ENCODE peak calls at places on chromosomes 11 and 22, in eight cellular contexts. Y, L, R, Q, E, V, G and B are unnamed samples.

GRCh38 chr11:132942611-132943324 is 589.5 kb downstream of the OPCML start:
- DNase-seq in E (no peak), V (no peak), Q (no peak), R (no peak), L (no peak), Y (no peak), G (no peak), B (no peak)

GRCh38 chr22:23037429-23038333 is 32.6 kb upstream of the GNAZ start:
- DNase-seq in Q (no peak), R (no peak), V (no peak), Y (no peak), G (no peak), E (no peak), L (no peak), B (no peak)

GRCh38 chr11:26028294-26028954 is 303.5 kb upstream of the ANO3 start:
- DNase-seq in R (peak; percentile 54), E (no peak), L (no peak), G (peak; percentile 22), V (no peak), Q (no peak), Y (no peak), B (no peak)

GRCh38 chr11:74989269-74989655 is 529 bp downstream of the NEU3 start:
- DNase-seq in G (peak; percentile 13), Q (no peak), Y (no peak), E (no peak), V (peak; percentile 22), L (peak; percentile 8), R (peak; percentile 2), B (no peak)

GRCh38 chr11:43765194-43765593 is 84.7 kb downstream of the HSD17B12 start:
- DNase-seq in Q (no peak), R (no peak), G (no peak), Y (no peak), L (no peak), E (no peak), V (no peak), B (no peak)

GRCh38 chr11:124920870-124921609 is 2.0 kb downstream of the HEPN1 start:
- DNase-seq in Y (peak; percentile 54), G (peak; percentile 58), E (peak; percentile 90), Q (peak; percentile 63), R (peak; percentile 67), V (peak; percentile 83), L (peak; percentile 94), B (peak; percentile 76)

GRCh38 chr11:15688351-15688792 is 573.6 kb downstream of the INSC start:
- DNase-seq in E (peak; percentile 80), R (peak; percentile 72), G (peak; percentile 67), L (no peak), V (no peak), Q (no peak), Y (no peak), B (no peak)

GRCh38 chr11:127000291-127000968 is at the start of gene KIRREL3:
- DNase-seq in Q (no peak), G (peak; percentile 42), R (no peak), L (no peak), Y (no peak), V (no peak), E (no peak), B (no peak)

GRCh38 chr11:119844808-119845207 is 115.8 kb upstream of the NECTIN1 start:
- DNase-seq in L (no peak), R (no peak), G (no peak), E (peak; percentile 73), Y (no peak), Q (no peak), V (no peak), B (peak; percentile 69)

GRCh38 chr22:33299245-33299956 is 241.2 kb upstream of the SYN3 start:
- DNase-seq in Y (no peak), Q (no peak), V (peak; percentile 84), R (no peak), E (no peak), L (no peak), G (no peak), B (no peak)

GRCh38 chr11:747176-748006 is at the start of gene TALDO1:
- DNase-seq in L (peak; percentile 89), G (peak; percentile 82), R (peak; percentile 67), E (peak; percentile 96), Y (peak; percentile 95), V (peak; percentile 97), Q (peak; percentile 96), B (peak; percentile 91)

GRCh38 chr11:6617315-6617781 is 1.9 kb downstream of the TPP1 start:
- DNase-seq in Q (no peak), L (no peak), Y (no peak), G (no peak), R (no peak), E (no peak), V (no peak), B (no peak)

GRCh38 chr11:117002639-117003305 is 95.5 kb downstream of the SIK3 start:
- DNase-seq in E (no peak), V (no peak), R (no peak), L (no peak), Y (no peak), G (no peak), Q (peak; percentile 14), B (no peak)

GRCh38 chr11:24820541-24820940 is 323.7 kb downstream of the LUZP2 start:
- DNase-seq in E (no peak), Y (no peak), Q (no peak), R (no peak), L (no peak), G (no peak), V (no peak), B (no peak)

GRCh38 chr11:35412285-35412684 is 7.1 kb downstream of the SLC1A2 start:
- DNase-seq in G (no peak), E (no peak), Q (no peak), R (no peak), V (no peak), Y (no peak), L (no peak), B (no peak)
- TF ChIP-seq CTCF in G (peak; percentile 59), E (peak; percentile 48), Q (peak; percentile 18), R (peak; percentile 70), V (peak; percentile 41), Y (no peak), L (peak; percentile 41), B (peak; percentile 56)

GRCh38 chr11:64337538-64338249 is 2.3 kb upstream of the CCDC88B start:
- DNase-seq in L (no peak), Q (no peak), G (no peak), E (no peak), V (no peak), Y (no peak), R (no peak), B (no peak)

GRCh38 chr11:64331569-64332371 is 8.2 kb upstream of the CCDC88B start:
- DNase-seq in R (peak; percentile 84), E (peak; percentile 84), L (peak; percentile 96), V (peak; percentile 79), Q (peak; percentile 93), G (peak; percentile 77), Y (peak; percentile 92), B (peak; percentile 49)

GRCh38 chr11:64333556-64333955 is 6.4 kb upstream of the CCDC88B start:
- DNase-seq in Y (no peak), L (no peak), G (no peak), Q (no peak), V (no peak), R (no peak), E (no peak), B (no peak)

GRCh38 chr11:64330888-64331287 is 9.1 kb upstream of the CCDC88B start:
- DNase-seq in Q (no peak), L (no peak), R (no peak), E (no peak), Y (no peak), V (no peak), G (no peak), B (no peak)

DNA sequence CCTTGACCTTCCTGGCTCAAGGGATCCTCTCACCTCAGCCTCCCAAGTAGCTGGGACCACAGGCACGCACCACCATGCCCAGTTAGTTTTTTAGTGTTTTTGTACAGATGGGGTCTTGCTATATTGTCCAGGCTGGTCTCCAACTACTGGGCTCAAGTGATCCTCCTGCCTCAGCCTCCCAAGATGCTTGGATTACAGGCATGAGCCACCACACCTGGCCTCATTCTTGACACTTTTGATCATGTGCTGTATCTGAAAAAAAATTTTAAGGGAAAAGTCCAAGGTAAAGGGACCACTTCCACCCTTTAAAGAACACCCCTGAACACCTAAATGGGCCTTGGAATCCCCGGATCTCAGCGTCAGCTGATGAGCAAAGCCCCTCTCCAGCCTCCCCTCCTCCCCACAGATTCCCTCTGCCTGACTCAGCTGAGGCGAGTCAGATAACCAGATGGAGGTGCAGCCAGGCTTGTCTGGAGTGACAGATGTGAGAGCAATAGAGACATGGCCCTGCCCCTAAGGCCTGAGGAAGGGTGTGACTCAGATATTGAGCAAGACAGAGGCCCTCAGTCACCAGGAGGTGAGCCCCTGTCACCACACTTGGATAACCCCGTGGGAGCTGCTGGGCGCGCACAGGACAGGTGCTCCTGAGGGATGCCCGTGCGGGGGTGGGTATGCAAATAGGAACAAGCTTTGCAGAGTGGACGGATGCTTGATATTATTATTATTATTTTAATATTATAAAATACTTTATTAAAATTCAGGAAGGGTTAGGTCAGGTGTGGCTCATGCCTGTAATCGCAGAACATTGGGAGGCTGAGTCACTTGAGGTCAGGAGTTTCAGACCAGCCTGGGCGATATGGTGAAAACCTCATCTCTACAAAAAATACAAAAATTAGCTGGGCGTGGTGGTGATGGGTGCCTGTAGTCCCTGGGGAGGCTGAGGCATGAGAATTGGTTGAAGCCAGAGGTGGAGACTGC is 5.0 kb upstream of the CCDC88B start:
- DNase-seq in Y (peak; percentile 57), Q (peak; percentile 67), E (peak; percentile 48), G (peak; percentile 82), L (peak; percentile 75), R (peak; percentile 92), V (peak; percentile 88), B (peak; percentile 71)
- TF ChIP-seq CTCF in Y (no peak), Q (peak; percentile 3), E (no peak), G (no peak), L (no peak), R (no peak), V (no peak), B (no peak)

DNA sequence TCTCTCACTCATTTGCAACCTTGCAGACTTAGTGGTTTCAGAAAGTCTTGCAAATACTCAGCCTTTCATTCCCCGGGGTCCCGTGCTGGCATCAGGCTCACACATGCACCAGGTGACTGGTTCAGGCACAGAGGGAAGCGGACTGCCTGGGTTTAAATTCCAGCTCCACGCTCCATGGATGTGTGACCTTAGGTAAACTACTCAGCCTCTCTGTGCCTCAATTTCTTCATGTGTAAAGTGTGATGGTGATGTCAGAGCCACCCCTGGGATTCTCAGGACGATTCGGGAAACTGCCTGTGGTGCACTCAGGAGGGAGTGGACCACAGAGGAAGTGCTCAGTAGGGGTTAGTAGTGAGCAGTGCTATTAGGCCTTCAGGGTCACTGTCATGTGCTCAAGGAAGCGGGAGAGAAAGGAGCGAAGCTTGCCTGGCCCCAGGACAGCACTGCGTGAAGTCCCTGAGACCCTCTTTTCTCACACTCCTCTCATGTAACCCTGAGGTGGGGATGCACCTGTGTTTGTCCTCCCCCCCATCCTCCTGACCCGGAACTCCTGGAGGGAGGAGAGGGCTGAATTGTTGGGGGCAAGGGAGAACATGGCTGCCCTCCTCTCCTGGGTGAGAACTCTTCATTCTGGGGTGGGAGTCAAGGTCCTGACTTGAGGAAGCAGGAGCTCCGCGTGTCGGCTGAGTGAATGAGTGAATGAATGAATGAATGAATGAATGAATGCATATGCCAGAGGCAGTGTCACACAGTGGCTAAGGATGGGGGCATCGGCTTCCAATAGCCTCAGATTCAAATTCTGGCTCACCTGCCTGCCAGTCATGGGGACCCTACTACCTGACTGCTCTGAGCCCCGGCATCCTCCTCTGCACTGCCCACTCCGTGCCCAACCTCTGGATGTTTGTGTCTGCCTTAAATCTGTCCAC is 14.4 kb upstream of the UPK3A start:
- DNase-seq in L (no peak), Y (no peak), V (no peak), E (no peak), G (no peak), R (no peak), Q (no peak), B (no peak)
- TF ChIP-seq CTCF in L (no peak), Y (no peak), V (no peak), E (no peak), G (no peak), R (no peak), Q (no peak), B (no peak)

GRCh38 chr11:27909386-27909785 is 198.6 kb downstream of the KIF18A start:
- DNase-seq in R (no peak), V (no peak), L (no peak), Y (no peak), E (no peak), G (no peak), Q (no peak), B (no peak)
- TF ChIP-seq CTCF in R (no peak), V (no peak), L (no peak), Y (no peak), E (no peak), G (no peak), Q (no peak), B (no peak)